ENCODE peak calls at places on chromosomes 16 and 17, in seven cellular contexts. P is brain microvascular endothelial cell; I is tibial nerve; V is upper lobe of right lung; M is naive thymus-derived CD4-positive, alpha-beta T cell; U is sigmoid colon; F is CD8-positive, alpha-beta memory T cell. Z is an unnamed sample. For H3K36me3, the result is how much of the 10 kb centered on the place peaks cover.

GRCh38 chr16:2512920-2513404 is 790 bp upstream of the ATP6V0C start:
- DNase-seq in V (peak), P (no peak), I (no peak), F (no peak), M (no peak), U (peak), Z (peak)

GRCh38 chr17:50532452-50533024 is at the start of gene EPN3:
- DNase-seq in V (peak), P (no peak), M (no peak), F (no peak), I (no peak), U (no peak), Z (peak)

GRCh38 chr17:79888009-79888540 is 48.8 kb upstream of the CBX4 start:
- DNase-seq in I (no peak), P (no peak), F (no peak), V (no peak), M (no peak), U (no peak), Z (no peak)

GRCh38 chr17:45230787-45231480 is 9.2 kb downstream of the FMNL1 start:
- DNase-seq in P (no peak), M (no peak), I (no peak), F (no peak), V (no peak), U (peak), Z (no peak)

GRCh38 chr16:58661199-58661830 is 23.3 kb downstream of the SLC38A7 start:
- DNase-seq in M (no peak), U (no peak), V (no peak), P (peak), F (no peak), I (no peak), Z (no peak)

GRCh38 chr17:29116652-29117439 is 63.4 kb downstream of the MYO18A start:
- DNase-seq in V (peak), F (peak), P (peak), U (peak), I (peak), M (peak), Z (peak)

GRCh38 chr16:10656618-10657017 is 38.1 kb downstream of the TEKT5 start:
- DNase-seq in U (no peak), P (no peak), I (no peak), F (no peak), M (no peak), V (no peak), Z (no peak)

GRCh38 chr17:47830991-47831933 is at the start of the genes LRRC46 and MRPL10:
- DNase-seq in V (peak), F (peak), I (peak), M (peak), P (peak), U (peak), Z (peak)

GRCh38 chr17:28865946-28866752 is 11.3 kb downstream of the ERAL1 start:
- DNase-seq in U (no peak), P (no peak), M (no peak), V (no peak), I (no peak), F (no peak), Z (no peak)

GRCh38 chr17:83198366-83199341 is 119.2 kb downstream of the METRNL start:
- DNase-seq in I (peak), U (peak), F (no peak), V (peak), P (no peak), M (no peak), Z (peak)

GRCh38 chr17:57425903-57426574 is 169.7 kb downstream of the MSI2 start:
- DNase-seq in I (no peak), M (no peak), F (no peak), P (no peak), V (no peak), U (no peak), Z (no peak)

GRCh38 chr17:61139219-61139618 is 260.4 kb upstream of the TBX2 start:
- DNase-seq in P (peak), I (no peak), M (peak), U (no peak), F (peak), V (no peak), Z (no peak)

GRCh38 chr17:57459286-57459915 is 203.1 kb downstream of the MSI2 start:
- DNase-seq in P (peak), F (no peak), U (no peak), M (no peak), I (no peak), V (no peak), Z (no peak)

GRCh38 chr16:11025120-11025531 is 80.8 kb downstream of the CLEC16A start:
- DNase-seq in I (no peak), P (no peak), F (no peak), V (no peak), M (no peak), U (no peak), Z (no peak)

GRCh38 chr16:4291699-4292098 is 18.9 kb upstream of the TFAP4 start:
- DNase-seq in F (no peak), M (no peak), P (no peak), V (no peak), I (no peak), U (no peak), Z (no peak)

GRCh38 chr17:27237890-27238289 is 56.0 kb upstream of the WSB1 start:
- DNase-seq in I (no peak), P (no peak), M (no peak), F (no peak), V (no peak), U (no peak), Z (no peak)

GRCh38 chr16:85503642-85504224 is 109.4 kb upstream of the GSE1 start:
- DNase-seq in U (no peak), F (no peak), P (no peak), I (no peak), M (no peak), V (no peak), Z (no peak)

GRCh38 chr17:45425125-45425983 is 7.3 kb downstream of the ARHGAP27 start:
- DNase-seq in U (no peak), P (peak), M (no peak), I (no peak), V (peak), F (no peak), Z (peak)

GRCh38 chr16:86410076-86410475 is 100.3 kb upstream of the FOXF1 start:
- DNase-seq in V (no peak), F (no peak), M (no peak), P (no peak), U (no peak), I (no peak), Z (no peak)

GRCh38 chr16:74695450-74696422 is 4.9 kb downstream of the MLKL start:
- DNase-seq in F (peak), V (peak), I (peak), U (peak), M (peak), P (peak), Z (peak)

GRCh38 chr16:15644306-15644961 is 1.5 kb upstream of the MARF1 start:
- DNase-seq in F (no peak), M (no peak), V (no peak), P (no peak), U (no peak), I (no peak), Z (no peak)

GRCh38 chr17:41666708-41667279 is 21.9 kb upstream of the EIF1 start:
- DNase-seq in I (peak), P (peak), F (peak), M (peak), V (peak), U (peak), Z (peak)

GRCh38 chr17:41665566-41666335 is 22.9 kb upstream of the EIF1 start:
- DNase-seq in I (peak), V (peak), U (peak), P (peak), F (peak), M (peak), Z (peak)

GRCh38 chr17:41664587-41665565 is 23.8 kb upstream of the EIF1 start:
- DNase-seq in M (no peak), U (no peak), V (no peak), I (no peak), F (no peak), P (no peak), Z (no peak)

GRCh38 chr17:41667280-41668008 is 21.2 kb upstream of the EIF1 start:
- DNase-seq in I (no peak), P (no peak), U (peak), M (no peak), V (no peak), F (no peak), Z (peak)

DNA sequence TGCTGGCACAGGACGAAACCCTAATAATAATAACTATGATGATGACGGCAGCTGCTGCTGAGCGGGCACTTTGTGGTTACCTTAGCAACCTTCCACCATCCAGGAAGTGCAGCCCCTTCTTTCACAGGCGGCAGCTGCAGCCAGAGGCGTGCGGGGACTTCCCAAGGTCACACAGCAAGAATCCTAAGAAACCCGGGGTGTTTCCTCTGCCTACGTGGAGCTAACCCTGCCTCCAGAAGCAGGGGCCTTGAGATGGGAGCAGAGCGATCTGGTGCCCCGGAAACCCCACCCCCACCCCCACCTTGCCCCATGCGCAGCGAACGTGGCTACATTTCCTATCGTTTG is 22.4 kb upstream of the EIF1 start:
- DNase-seq in F (peak), I (no peak), V (peak), M (no peak), P (peak), U (peak), Z (no peak)
- H3K36me3 ChIP-seq in F (under half), I (under half), V (under half), M (under half), P (under half), U (under half), Z (under half)

DNA sequence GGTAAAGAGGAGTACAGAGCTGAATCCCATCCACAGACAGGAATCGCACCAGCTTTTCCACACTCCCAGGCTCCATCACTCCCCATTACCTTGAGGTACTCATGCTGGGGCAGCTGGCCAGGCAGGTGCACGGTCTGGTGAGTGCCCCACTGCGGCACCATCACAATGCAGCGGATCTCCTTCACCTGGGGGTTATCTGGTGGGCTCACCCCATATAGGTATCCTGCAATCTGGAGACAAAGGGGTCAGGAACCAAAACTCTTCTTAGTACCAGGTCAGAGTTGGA is 1.8 kb upstream of the RILP start:
- DNase-seq in U (no peak), V (no peak), M (no peak), F (no peak), P (no peak), I (no peak), Z (peak)
- H3K36me3 ChIP-seq in U (half or more), V (half or more), M (under half), F (half or more), P (half or more), I (under half), Z (half or more)

DNA sequence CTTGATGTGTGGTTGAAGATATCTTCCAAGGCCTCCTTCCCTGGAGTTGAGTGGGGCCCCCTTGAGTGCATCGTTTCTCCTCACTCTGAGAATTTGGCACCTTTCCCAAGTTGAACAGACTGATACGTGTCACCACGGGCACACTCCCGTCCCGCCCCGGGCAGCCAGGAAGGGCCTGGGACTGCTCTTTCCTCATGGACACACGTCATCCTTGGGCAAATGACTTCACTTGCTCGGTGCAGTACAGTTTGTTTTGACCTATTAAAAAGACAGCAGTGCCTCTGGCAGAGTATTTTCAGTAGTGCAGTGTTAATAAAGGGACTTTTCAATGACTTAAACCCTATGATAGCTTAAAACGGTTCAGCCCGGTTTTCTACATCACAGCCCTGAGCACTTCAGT is 59.9 kb downstream of the SEC14L1 start:
- DNase-seq in M (no peak), F (no peak), V (no peak), P (no peak), I (no peak), U (no peak), Z (no peak)
- H3K36me3 ChIP-seq in M (under half), F (half or more), V (half or more), P (half or more), I (under half), U (under half), Z (half or more)

GRCh38 chr17:31523862-31524730 is 132.6 kb downstream of the RAB11FIP4 start:
- DNase-seq in P (no peak), F (no peak), I (no peak), U (no peak), M (no peak), V (no peak), Z (no peak)
- H3K36me3 ChIP-seq in P (under half), F (under half), I (under half), U (under half), M (under half), V (under half), Z (under half)

GRCh38 chr16:1363501-1364041 is 11.8 kb downstream of the GNPTG start:
- DNase-seq in F (peak), P (no peak), I (no peak), V (peak), M (peak), U (no peak), Z (peak)
- H3K36me3 ChIP-seq in F (under half), P (under half), I (under half), V (half or more), M (under half), U (under half), Z (half or more)

GRCh38 chr16:65888201-65888600 is 478.3 kb upstream of the CDH5 start:
- DNase-seq in M (no peak), I (no peak), U (no peak), P (no peak), V (no peak), F (no peak), Z (no peak)

GRCh38 chr16:65895486-65895885 is 471.0 kb upstream of the CDH5 start:
- DNase-seq in V (no peak), F (no peak), I (no peak), U (no peak), M (no peak), P (no peak), Z (no peak)

GRCh38 chr16:65889533-65889966 is 476.9 kb upstream of the CDH5 start:
- DNase-seq in P (no peak), V (no peak), U (no peak), I (no peak), F (no peak), M (no peak), Z (no peak)

GRCh38 chr16:65895906-65896305 is 470.6 kb upstream of the CDH5 start:
- DNase-seq in P (no peak), M (no peak), U (no peak), V (no peak), F (no peak), I (no peak), Z (no peak)

DNA sequence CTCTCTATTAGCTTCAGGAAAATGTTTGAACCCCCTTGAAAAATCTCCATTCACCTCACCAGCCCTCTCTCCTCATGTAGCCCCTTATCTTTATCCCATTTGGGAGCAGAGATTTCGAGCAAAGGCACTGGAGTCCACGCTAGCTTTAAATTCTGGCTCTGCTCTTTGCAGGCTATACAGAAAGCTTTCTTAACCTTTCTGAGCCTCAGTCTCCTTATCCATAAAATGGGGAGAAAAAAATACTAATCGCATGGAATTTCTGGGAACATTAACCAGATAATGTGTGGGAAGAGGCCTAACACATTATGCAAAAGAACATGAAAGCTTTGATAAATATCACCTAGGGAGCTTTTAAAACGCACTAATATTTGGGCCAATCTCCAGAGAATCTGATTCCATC is 476.3 kb upstream of the CDH5 start:
- DNase-seq in P (no peak), U (no peak), M (no peak), I (no peak), F (no peak), V (no peak), Z (no peak)
- H3K36me3 ChIP-seq in P (under half), U (under half), M (under half), I (under half), F (under half), V (under half), Z (under half)

GRCh38 chr16:53836142-53836541 is 132.2 kb downstream of the FTO start:
- DNase-seq in P (no peak), F (no peak), U (no peak), I (no peak), M (no peak), V (no peak), Z (no peak)
- H3K36me3 ChIP-seq in P (under half), F (under half), U (under half), I (under half), M (under half), V (under half), Z (under half)

Z was measured in lower lobe of right lung.